ENCODE peak calls at places on chromosomes 12 and 14, in four cellular contexts. O is A549, J is GM23338, G is HCT116. D is an unnamed sample.

GRCh38 chr14:77498120-77498979 is at the start of gene ISM2:
- DNase-seq in J (peak; percentile 78), G (no peak), O (peak; percentile 32), D (no peak)

GRCh38 chr14:24132976-24133375 is 2.5 kb downstream of the FITM1 start:
- DNase-seq in O (no peak), G (no peak), J (no peak), D (no peak)

GRCh38 chr12:31011336-31011735 is 62.3 kb upstream of the DDX11 start:
- DNase-seq in O (no peak), G (no peak), J (no peak), D (no peak)

GRCh38 chr12:18323159-18323558 is 61.8 kb downstream of the PIK3C2G start:
- DNase-seq in O (no peak), J (no peak), G (no peak), D (no peak)

GRCh38 chr12:113186033-113186365 is 478 bp downstream of the RITA1 start:
- DNase-seq in G (no peak), O (peak; percentile 55), J (no peak), D (no peak)

GRCh38 chr14:77190977-77191376 is 9.4 kb downstream of the TMEM63C start:
- DNase-seq in G (no peak), J (peak; percentile 40), O (no peak), D (no peak)

GRCh38 chr14:54487771-54488170 is 1.0 kb downstream of the GMFB start:
- DNase-seq in O (peak; percentile 53), G (no peak), J (peak; percentile 44), D (no peak)

GRCh38 chr12:2523317-2523716 is 271.5 kb upstream of the FKBP4 start:
- DNase-seq in O (no peak), G (no peak), J (no peak), D (no peak)

GRCh38 chr12:127926004-127926403 is 341.0 kb upstream of the TMEM132C start:
- DNase-seq in G (no peak), O (peak; percentile 6), J (peak; percentile 49), D (no peak)

GRCh38 chr14:104217486-104218360 is 79.3 kb downstream of the KIF26A start:
- DNase-seq in J (no peak), O (no peak), G (no peak), D (no peak)

GRCh38 chr14:100436745-100437406 is 113.7 kb downstream of the SLC25A47 start:
- DNase-seq in G (no peak), O (no peak), J (no peak), D (no peak)

GRCh38 chr12:52120951-52121847 is 41.7 kb downstream of the SMIM41 start:
- DNase-seq in J (no peak), G (no peak), O (no peak), D (no peak)

GRCh38 chr12:19620222-19620621 is 180.9 kb downstream of the AEBP2 start:
- DNase-seq in O (peak; percentile 91), J (no peak), G (no peak), D (no peak)

GRCh38 chr12:88255224-88255623 is 113.1 kb downstream of the TMTC3 start:
- DNase-seq in G (no peak), J (no peak), O (no peak), D (no peak)

GRCh38 chr14:103084021-103084919 is at the start of gene LBHD2:
- DNase-seq in J (peak; percentile 54), G (no peak), O (no peak), D (no peak)

GRCh38 chr12:128933926-128934325 is 80.6 kb downstream of the GLT1D1 start:
- DNase-seq in O (no peak), J (no peak), G (no peak), D (no peak)

GRCh38 chr12:69837191-69838085 is 12.4 kb downstream of the MYRFL start:
- DNase-seq in J (no peak), O (no peak), G (peak; percentile 1), D (peak; percentile 27)

GRCh38 chr12:2963760-2964292 is 4.6 kb downstream of the TEAD4 start:
- DNase-seq in G (no peak), J (peak; percentile 81), O (no peak), D (no peak)

GRCh38 chr12:100216337-100216736 is 15.7 kb downstream of the ACTR6 start:
- DNase-seq in G (no peak), J (no peak), O (no peak), D (no peak)

GRCh38 chr14:32073537-32074189 is 3.4 kb upstream of the ARHGAP5 start:
- DNase-seq in O (peak; percentile 87), J (peak; percentile 88), G (peak; percentile 82), D (peak; percentile 58)

GRCh38 chr12:50059440-50060119 is 2.2 kb downstream of the ASIC1 start:
- DNase-seq in G (no peak), J (no peak), O (no peak), D (peak; percentile 78)

GRCh38 chr12:95976416-95976832 is 19.7 kb downstream of the HAL start:
- DNase-seq in G (no peak), O (no peak), J (no peak), D (no peak)

DNA sequence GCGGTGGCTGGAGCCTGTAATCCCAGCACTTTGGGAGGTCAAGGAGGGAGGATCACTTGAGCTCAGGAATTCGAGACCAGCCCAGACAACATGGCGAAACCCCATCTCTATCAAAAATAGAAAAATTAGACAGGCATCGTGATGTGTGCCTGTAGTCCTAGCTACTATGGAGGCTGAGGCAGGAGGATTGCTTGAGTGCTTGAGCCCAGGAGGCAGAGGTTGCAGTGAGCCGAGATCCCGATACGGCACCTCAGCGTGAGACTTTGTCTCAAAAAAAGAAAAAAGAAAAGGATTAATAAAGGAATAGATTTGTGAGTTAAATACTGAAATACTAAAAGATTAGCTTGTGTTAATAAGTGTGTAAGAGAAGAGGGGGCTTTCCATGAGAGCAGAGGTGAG is 29.4 kb downstream of the RPGRIP1 start:
- DNase-seq in O (no peak), J (no peak), G (no peak), D (no peak)
- H3K4me3 ChIP-seq in O (peak overlapping the region; percentile 35), J (peak overlapping the region; percentile 27), G (no peak overlapping the region), D (no peak overlapping the region)

DNA sequence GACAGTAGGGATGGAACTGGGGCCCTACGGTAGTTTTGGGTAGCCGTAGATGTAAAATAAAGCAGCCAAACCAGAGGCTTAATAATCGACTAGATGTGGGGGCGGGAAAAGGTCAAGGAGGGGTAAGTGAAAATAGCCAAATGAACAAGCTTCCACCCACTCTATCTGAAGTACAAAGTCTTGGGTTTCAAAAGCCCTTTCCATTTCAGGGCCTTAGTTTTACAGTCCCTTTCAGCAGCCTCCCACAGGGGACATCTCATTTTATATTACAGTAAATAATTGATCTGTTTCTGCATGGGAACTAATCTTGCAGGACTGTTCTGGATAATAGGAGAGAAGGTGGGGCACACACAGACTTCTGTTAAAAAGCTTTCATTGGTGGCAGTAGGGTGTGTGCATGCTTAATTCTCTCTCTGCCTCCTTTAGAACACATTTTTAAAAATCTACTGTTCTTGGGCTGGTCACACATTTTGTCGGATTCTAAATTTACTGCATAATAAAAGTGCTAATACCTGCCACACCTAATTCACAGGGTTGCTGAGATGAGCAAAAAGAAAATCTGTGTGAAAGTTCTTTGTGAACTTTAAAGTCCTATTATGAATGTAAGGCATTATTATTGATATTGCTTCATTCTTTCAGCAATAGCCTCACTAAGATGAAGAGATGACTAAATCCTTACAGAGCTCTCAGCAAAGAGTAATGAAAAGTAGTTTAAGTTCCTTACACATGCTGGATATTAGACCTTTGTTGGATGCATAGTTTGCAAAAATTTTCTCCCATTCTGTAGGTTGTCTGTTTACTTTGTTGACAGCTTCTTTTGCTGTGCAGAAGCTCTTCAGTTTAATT is 104.6 kb downstream of the ITPR2 start:
- DNase-seq in G (no peak), O (no peak), J (no peak), D (no peak)
- TF ChIP-seq REST in G (no peak), O (no peak), J (no peak), D (no peak)

DNA sequence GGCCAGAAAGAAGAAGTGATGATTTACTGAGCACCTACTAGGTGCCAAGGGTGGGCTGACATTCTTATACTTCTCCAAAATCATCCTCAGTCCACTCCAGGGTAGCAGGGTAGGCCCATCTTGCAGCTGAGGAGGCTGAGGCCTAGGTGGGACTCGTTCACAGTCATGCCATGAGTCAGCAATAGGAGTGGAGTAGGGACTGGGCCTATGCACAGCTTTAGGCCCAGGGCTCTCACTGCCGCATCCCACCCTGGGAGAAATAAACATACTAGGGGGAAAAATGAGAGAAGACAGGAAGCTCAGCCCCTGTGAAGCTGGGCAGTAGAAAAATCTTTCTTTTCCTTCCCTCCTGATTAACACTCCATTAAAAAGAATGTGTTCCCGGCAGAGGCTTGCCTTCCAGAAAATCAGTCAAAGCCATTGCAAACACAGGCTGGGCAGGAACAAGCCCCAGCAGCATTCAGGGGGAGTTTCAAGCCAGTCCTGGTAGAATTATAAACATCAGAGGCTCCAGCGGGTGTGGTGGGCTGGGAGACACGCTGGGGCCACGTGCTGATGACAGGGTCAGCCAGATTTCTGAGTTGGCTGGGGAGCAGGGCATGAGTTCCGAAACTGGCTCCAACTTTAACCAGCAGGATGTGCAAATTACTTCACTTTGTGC is 1.8 kb downstream of the HSPB8 start:
- DNase-seq in J (no peak), O (peak; percentile 31), G (no peak), D (no peak)
- H3K4me3 ChIP-seq in J (peak overlapping the region; percentile 6), O (peak overlapping the region; percentile 42), G (no peak overlapping the region), D (no peak overlapping the region)

GRCh38 chr12:107339932-107340331 is 246.6 kb upstream of the CRY1 start:
- DNase-seq in G (no peak), J (no peak), O (no peak), D (no peak)

GRCh38 chr12:107336705-107337104 is 243.4 kb upstream of the CRY1 start:
- DNase-seq in J (no peak), O (no peak), G (no peak), D (no peak)

GRCh38 chr12:107344035-107344808 is 250.9 kb upstream of the CRY1 start:
- DNase-seq in G (peak; percentile 84), O (peak; percentile 96), J (no peak), D (no peak)

GRCh38 chr12:107337354-107338095 is 244.2 kb upstream of the CRY1 start:
- DNase-seq in G (no peak), J (no peak), O (peak; percentile 51), D (no peak)

GRCh38 chr12:107340920-107341319 is 247.6 kb upstream of the CRY1 start:
- DNase-seq in G (no peak), J (no peak), O (no peak), D (no peak)
- TF ChIP-seq REST in G (no peak), J (no peak), O (no peak), D (no peak)

GRCh38 chr12:5044420-5045295 is 979 bp downstream of the KCNA5 start:
- DNase-seq in G (no peak), J (peak; percentile 42), O (no peak), D (no peak)
- H3K4me3 ChIP-seq in G (no peak overlapping the region), J (peak overlapping the region; percentile 66), O (no peak overlapping the region), D (no peak overlapping the region)

GRCh38 chr14:50453869-50454268 is 57.2 kb upstream of the CDKL1 start:
- DNase-seq in O (no peak), G (no peak), J (no peak), D (no peak)

GRCh38 chr14:50452979-50453705 is 56.5 kb upstream of the CDKL1 start:
- DNase-seq in O (no peak), G (no peak), J (no peak), D (no peak)

GRCh38 chr14:50452285-50452684 is 55.6 kb upstream of the CDKL1 start:
- DNase-seq in J (no peak), G (no peak), O (no peak), D (no peak)

GRCh38 chr14:50447491-50447890 is 50.8 kb upstream of the CDKL1 start:
- DNase-seq in J (no peak), G (peak; percentile 21), O (peak; percentile 38), D (no peak)

GRCh38 chr14:50451854-50452253 is 55.2 kb upstream of the CDKL1 start:
- DNase-seq in J (no peak), O (no peak), G (no peak), D (no peak)
- TF ChIP-seq REST in J (peak; percentile 62), O (no peak), G (peak; percentile 25), D (peak; percentile 82)

GRCh38 chr14:96741151-96741977 is 55.8 kb upstream of the VRK1 start:
- DNase-seq in G (no peak), O (peak; percentile 39), J (peak; percentile 64), D (peak; percentile 55)
- H3K4me3 ChIP-seq in G (peak overlapping the region; percentile 40), O (peak overlapping the region; percentile 51), J (peak overlapping the region; percentile 66), D (peak overlapping the region; percentile 34)

GRCh38 chr12:93459097-93459496 is 8.2 kb upstream of the MRPL42 start:
- DNase-seq in O (no peak), J (no peak), G (no peak), D (no peak)
- TF ChIP-seq REST in O (no peak), J (no peak), G (no peak), D (no peak)